ENCODE peak calls at places on chromosomes 12 and 14, in seven cellular contexts. F is spleen, W is BJ, G is stomach, H is dorsolateral prefrontal cortex, N is neural crest cell, X is DND-41. E is an unnamed sample.

GRCh38 chr12:89472508-89472907 is 52.1 kb downstream of the GALNT4 start:
- DNase-seq in X (no peak), F (no peak), W (no peak), H (no peak), N (no peak), G (no peak), E (no peak)

GRCh38 chr12:2395352-2395977 is 342.7 kb downstream of the CACNA1C start:
- DNase-seq in G (peak), H (no peak), X (peak), W (no peak), F (peak), N (peak), E (peak)

GRCh38 chr14:71716371-71716770 is 215.9 kb upstream of the RGS6 start:
- DNase-seq in G (no peak), N (no peak), W (no peak), X (no peak), H (no peak), F (no peak), E (no peak)

GRCh38 chr12:85874064-85874463 is at the start of gene NTS:
- DNase-seq in G (no peak), F (no peak), N (no peak), X (no peak), W (no peak), H (no peak), E (no peak)

GRCh38 chr12:104741072-104741471 is 217.0 kb downstream of the SLC41A2 start:
- DNase-seq in W (no peak), G (no peak), N (no peak), H (no peak), F (peak), X (no peak), E (no peak)

GRCh38 chr14:85438001-85438400 is 91.9 kb upstream of the FLRT2 start:
- DNase-seq in X (no peak), W (no peak), H (no peak), F (no peak), G (no peak), N (no peak), E (no peak)

GRCh38 chr12:99260597-99260996 is 387.0 kb upstream of the GARIN6 start:
- DNase-seq in G (no peak), F (no peak), H (no peak), N (no peak), X (no peak), W (no peak), E (no peak)

GRCh38 chr12:67355428-67356385 is 86.5 kb downstream of the CAND1 start:
- DNase-seq in F (no peak), H (no peak), G (no peak), W (no peak), X (peak), N (peak), E (peak)

GRCh38 chr14:29643415-29644206 is 284.0 kb downstream of the PRKD1 start:
- DNase-seq in X (no peak), N (no peak), G (no peak), W (no peak), F (no peak), H (no peak), E (no peak)

GRCh38 chr14:91377700-91378652 is 39.6 kb downstream of the CCDC88C start:
- DNase-seq in N (no peak), G (no peak), H (no peak), F (peak), W (no peak), X (no peak), E (peak)

GRCh38 chr12:115224031-115224430 is 540.1 kb upstream of the TBX3 start:
- DNase-seq in G (no peak), F (no peak), W (no peak), H (no peak), N (no peak), X (no peak), E (no peak)

GRCh38 chr14:101665478-101666078 is 95.9 kb upstream of the PPP2R5C start:
- DNase-seq in F (no peak), W (no peak), H (no peak), G (no peak), X (peak), N (peak), E (peak)

GRCh38 chr12:121858662-121859572 is at the start of gene HPD:
- DNase-seq in X (no peak), W (no peak), H (no peak), F (no peak), N (no peak), G (no peak), E (no peak)

GRCh38 chr12:109767991-109768900 is 54.6 kb downstream of the FAM222A start:
- DNase-seq in X (no peak), F (no peak), W (no peak), G (peak), N (no peak), H (peak), E (no peak)

GRCh38 chr12:88310069-88310468 is 168.0 kb downstream of the TMTC3 start:
- DNase-seq in F (no peak), G (no peak), X (no peak), N (no peak), W (peak), H (no peak), E (no peak)

GRCh38 chr14:47167407-47167806 is 508.0 kb downstream of the MDGA2 start:
- DNase-seq in H (no peak), W (no peak), F (no peak), G (no peak), X (no peak), N (no peak), E (no peak)

GRCh38 chr14:103086771-103087342 is 2.8 kb downstream of the LBHD2 start:
- DNase-seq in N (no peak), W (no peak), G (no peak), X (no peak), H (no peak), F (peak), E (no peak)

GRCh38 chr14:103081951-103082350 is 2.1 kb upstream of the LBHD2 start:
- DNase-seq in W (no peak), N (no peak), X (no peak), F (no peak), G (no peak), H (no peak), E (no peak)

GRCh38 chr14:103087343-103087835 is 3.4 kb downstream of the LBHD2 start:
- DNase-seq in W (no peak), G (no peak), X (no peak), F (peak), N (no peak), H (no peak), E (no peak)

GRCh38 chr14:103084021-103084919 is at the start of gene LBHD2:
- DNase-seq in N (no peak), F (peak), H (no peak), G (no peak), X (no peak), W (no peak), E (no peak)

DNA sequence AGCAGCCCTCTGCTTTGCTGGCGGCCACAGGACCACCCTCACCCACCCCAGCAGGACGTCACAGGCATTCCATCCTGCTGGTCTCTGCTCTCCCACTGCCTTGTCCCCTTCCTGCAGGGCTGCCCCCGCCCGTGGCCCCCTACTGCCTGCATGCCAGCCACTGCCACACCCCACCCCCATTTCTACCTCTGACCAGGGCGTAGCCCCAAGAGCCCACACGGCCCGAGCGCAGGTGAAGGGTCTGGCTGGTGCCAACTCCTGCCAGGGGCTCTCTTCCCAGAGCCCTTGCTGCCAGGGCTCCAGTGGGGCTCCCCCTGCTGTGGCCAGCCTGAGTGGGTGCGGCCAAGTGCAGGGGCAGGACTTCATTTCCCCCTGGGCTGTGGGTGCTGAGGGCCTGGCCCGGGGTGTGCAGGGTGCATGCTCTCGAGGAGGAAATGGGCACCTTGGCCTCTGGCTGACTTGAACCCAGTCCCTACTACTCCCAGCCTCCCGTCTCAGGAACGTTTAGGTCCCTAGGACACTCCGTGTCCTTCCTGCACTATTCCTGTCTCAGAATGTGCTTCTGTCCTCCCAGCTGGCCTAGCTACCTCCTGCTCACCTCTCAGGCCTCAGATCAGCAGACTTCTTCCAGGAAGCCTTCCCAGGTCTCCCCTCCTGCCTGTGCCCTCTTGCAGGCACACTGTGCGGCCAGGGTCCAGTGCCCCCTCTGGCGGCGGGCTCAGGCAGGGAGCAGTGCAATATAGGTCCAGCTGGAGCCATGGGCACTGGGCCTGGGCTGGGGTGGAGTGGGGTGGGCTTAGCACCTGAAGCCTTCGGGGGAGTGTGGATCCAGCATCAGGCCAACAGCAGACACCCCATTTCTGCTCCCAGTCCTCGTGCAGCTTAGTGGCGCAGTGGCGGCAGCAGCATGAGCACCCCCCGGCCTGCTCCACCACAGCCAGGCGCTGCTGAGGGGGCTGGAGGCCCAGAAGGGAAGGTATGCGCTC is 1.4 kb downstream of the LBHD2 start:
- DNase-seq in N (no peak), F (peak), W (no peak), X (no peak), G (no peak), H (no peak), E (no peak)
- TF ChIP-seq CTCF in N (no peak), F (no peak), W (peak), X (no peak), G (no peak), H (no peak), E (no peak)

GRCh38 chr12:100827901-100828520 is 33.4 kb downstream of the ANO4 start:
- DNase-seq in N (peak), F (no peak), W (no peak), G (no peak), H (no peak), X (no peak), E (no peak)
- TF ChIP-seq CTCF in N (peak), F (no peak), W (peak), G (peak), H (peak), X (peak), E (peak)

GRCh38 chr14:104390221-104390931 is 189.2 kb upstream of the C14orf180 start:
- DNase-seq in F (peak), W (no peak), X (no peak), G (no peak), H (no peak), N (no peak), E (no peak)
- TF ChIP-seq CTCF in F (no peak), W (no peak), X (no peak), G (no peak), H (no peak), N (no peak), E (no peak)

DNA sequence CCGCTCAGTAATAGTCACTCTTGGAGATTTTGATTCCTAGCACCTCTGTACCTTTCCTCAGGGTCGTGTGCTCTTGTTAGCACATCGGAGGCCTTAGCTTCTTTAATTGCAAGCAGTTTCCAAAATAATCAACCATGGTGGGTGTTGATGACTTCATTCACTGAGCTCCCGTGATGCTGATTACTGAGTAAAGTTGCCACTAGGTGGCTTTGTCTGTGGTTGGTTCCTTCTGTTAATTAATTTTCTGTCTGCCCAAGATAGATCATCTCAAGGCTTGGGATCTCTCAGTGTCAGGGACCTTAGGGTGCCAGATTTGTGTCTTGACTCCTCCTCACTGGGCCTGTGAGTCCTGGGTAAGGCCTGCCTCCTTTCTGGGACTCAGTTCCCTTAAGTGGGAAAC is 54.3 kb downstream of the PTPN11 start:
- DNase-seq in G (no peak), F (no peak), H (no peak), N (no peak), W (no peak), X (no peak), E (peak)
- TF ChIP-seq CTCF in G (no peak), F (no peak), H (no peak), N (peak), W (no peak), X (peak), E (no peak)

DNA sequence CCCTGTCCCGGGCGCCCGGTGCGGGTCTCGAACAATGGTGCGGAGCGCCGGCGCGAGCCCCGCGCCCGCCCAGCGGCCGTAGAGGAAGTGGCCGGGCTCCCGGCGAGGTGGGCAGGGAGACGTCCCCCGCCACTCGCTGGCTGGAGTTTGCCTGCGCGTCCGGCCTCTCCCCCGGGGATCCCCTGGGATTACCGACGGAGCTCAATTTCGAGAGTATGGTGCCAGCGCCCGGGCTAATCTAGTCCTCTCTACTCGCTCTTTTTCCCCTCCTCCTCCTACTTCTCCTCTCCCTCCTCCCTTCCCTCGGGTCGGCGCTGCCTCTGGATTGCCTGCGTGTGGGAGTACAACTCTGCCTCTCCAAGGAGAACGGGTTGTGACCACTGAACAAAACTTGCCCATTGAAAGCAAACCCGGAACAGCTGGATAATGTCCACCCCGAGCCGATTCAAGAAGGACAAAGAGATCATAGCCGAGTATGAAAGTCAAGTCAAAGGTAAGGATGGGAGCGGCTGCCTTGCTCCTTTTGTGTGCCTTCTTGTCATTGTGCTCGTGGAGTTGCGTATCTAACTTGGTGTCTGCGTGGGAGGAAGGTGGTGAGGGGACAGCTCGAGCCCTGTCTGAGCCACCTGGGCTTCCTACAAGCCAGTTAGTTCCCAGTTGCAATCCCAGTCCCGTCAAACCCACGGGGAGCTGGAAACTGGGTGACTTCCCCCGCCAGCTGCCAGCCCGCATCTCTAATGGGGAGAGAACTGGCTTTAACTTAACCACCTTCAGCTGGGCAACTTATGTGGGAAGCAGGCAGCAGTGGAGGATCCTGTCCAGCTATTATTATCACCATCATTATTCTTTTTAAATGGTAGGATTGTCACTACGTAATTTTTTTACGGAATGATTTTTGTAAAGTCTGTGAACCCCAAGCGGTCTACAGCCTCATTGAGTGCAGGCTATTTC is at the start of gene SRGAP1:
- DNase-seq in H (peak), W (no peak), G (peak), F (peak), X (no peak), N (peak), E (peak)
- TF ChIP-seq CTCF in H (no peak), W (peak), G (no peak), F (no peak), X (no peak), N (no peak), E (no peak)

GRCh38 chr12:92810370-92810769 is 107.6 kb downstream of the PLEKHG7 start:
- DNase-seq in F (no peak), N (no peak), G (no peak), W (no peak), X (no peak), H (no peak), E (no peak)
- TF ChIP-seq CTCF in F (no peak), N (no peak), G (no peak), W (no peak), X (no peak), H (no peak), E (no peak)

DNA sequence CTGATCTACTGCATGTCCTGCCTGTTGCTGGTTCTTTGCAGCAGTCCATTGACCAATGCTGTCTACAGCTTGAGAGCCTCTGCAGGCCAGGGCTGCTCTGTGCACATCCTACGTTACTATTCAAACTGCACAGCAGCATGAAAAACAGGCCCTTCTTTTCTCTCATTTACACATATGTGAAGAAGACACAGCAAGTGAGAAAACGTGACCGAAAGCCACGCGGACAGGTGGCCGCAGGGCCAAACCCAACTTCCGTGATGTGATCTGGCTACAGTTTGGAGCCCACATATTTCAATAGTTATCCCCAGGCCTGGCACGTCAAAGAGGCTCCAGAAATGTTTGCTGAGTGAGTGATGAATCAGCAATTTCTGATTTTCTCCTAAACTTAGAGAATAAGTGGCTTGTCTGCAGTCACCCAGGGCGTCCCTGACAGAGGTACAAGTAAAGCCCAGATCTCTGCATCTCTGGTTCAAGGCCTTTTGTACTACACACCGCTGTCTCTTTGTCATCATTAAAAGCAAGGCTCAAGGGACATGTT is 17.9 kb upstream of the TCL1B start:
- DNase-seq in N (no peak), W (no peak), G (no peak), F (no peak), H (no peak), X (no peak), E (no peak)
- TF ChIP-seq CTCF in N (no peak), W (no peak), G (no peak), F (no peak), H (no peak), X (no peak), E (no peak)

GRCh38 chr14:99440278-99440677 is 40.4 kb downstream of the SETD3 start:
- DNase-seq in X (no peak), F (no peak), H (no peak), G (no peak), N (no peak), W (no peak), E (no peak)
- TF ChIP-seq CTCF in X (peak), F (no peak), H (no peak), G (no peak), N (peak), W (no peak), E (no peak)

GRCh38 chr12:6238875-6239274 is 38.7 kb downstream of the CD9 start:
- DNase-seq in X (no peak), W (no peak), H (no peak), N (no peak), F (no peak), G (no peak), E (no peak)

GRCh38 chr12:6235906-6236640 is 35.9 kb downstream of the CD9 start:
- DNase-seq in N (no peak), W (no peak), G (no peak), H (no peak), F (no peak), X (no peak), E (no peak)

GRCh38 chr12:6235499-6235898 is 35.3 kb downstream of the CD9 start:
- DNase-seq in W (no peak), N (no peak), G (peak), F (peak), X (no peak), H (no peak), E (no peak)

GRCh38 chr12:6236641-6236940 is 36.4 kb downstream of the CD9 start:
- DNase-seq in N (no peak), W (no peak), G (no peak), H (no peak), X (no peak), F (peak), E (no peak)

GRCh38 chr12:6237830-6238229 is 37.6 kb downstream of the CD9 start:
- DNase-seq in X (no peak), W (no peak), H (no peak), F (no peak), N (no peak), G (no peak), E (no peak)
- TF ChIP-seq CTCF in X (no peak), W (no peak), H (no peak), F (no peak), N (no peak), G (no peak), E (no peak)

GRCh38 chr14:20487402-20487742 is 18.0 kb upstream of the RNASE10 start:
- DNase-seq in N (no peak), W (no peak), G (no peak), X (no peak), F (no peak), H (no peak), E (no peak)
- TF ChIP-seq CTCF in N (no peak), W (no peak), G (no peak), X (no peak), F (no peak), H (no peak), E (no peak)